ENCODE peak calls at places on chromosome 5, in ten cellular contexts. L, T, V, E, M, R, K, B, N and A are unnamed samples.

GRCh38 chr5:16899171-16899570 is 36.9 kb downstream of the MYO10 start:
- DNase-seq in L (no peak), T (no peak), V (no peak), E (no peak), M (no peak), R (no peak), K (no peak), B (no peak), N (no peak), A (no peak)

GRCh38 chr5:68433921-68434879 is 218.6 kb downstream of the PIK3R1 start:
- DNase-seq in L (peak; percentile 98), T (peak; percentile 58), V (peak; percentile 97), E (peak; percentile 82), M (peak; percentile 44), R (peak; percentile 95), K (peak; percentile 99), B (peak; percentile 60), N (peak; percentile 99), A (peak; percentile 95)

GRCh38 chr5:138668981-138669380 is 84.2 kb upstream of the CTNNA1 start:
- DNase-seq in L (no peak), T (no peak), V (no peak), E (no peak), M (no peak), R (no peak), K (no peak), B (no peak), N (peak; percentile 43), A (no peak)

GRCh38 chr5:3010953-3011763 is 259.7 kb upstream of the IRX2 start:
- DNase-seq in L (no peak), T (no peak), V (no peak), E (no peak), M (no peak), R (no peak), K (no peak), B (peak; percentile 24), N (no peak), A (no peak)

GRCh38 chr5:147190236-147190815 is 44.5 kb upstream of the STK32A start:
- DNase-seq in L (no peak), T (no peak), V (peak; percentile 11), E (no peak), M (no peak), R (no peak), K (peak; percentile 53), B (no peak), N (peak; percentile 3), A (no peak)

GRCh38 chr5:400282-401215 is 42.4 kb upstream of the EXOC3 start:
- DNase-seq in L (peak; percentile 98), T (no peak), V (peak; percentile 18), E (no peak), M (no peak), R (no peak), K (peak; percentile 99), B (peak; percentile 33), N (peak; percentile 99), A (no peak)

GRCh38 chr5:26791433-26791832 is 247.0 kb downstream of the CDH9 start:
- DNase-seq in L (no peak), T (no peak), V (no peak), E (no peak), M (no peak), R (no peak), K (no peak), B (no peak), N (no peak), A (no peak)

GRCh38 chr5:6683241-6683640 is 30.0 kb upstream of the TENT4A start:
- DNase-seq in L (no peak), T (no peak), V (no peak), E (no peak), M (no peak), R (no peak), K (no peak), B (no peak), N (no peak), A (no peak)

GRCh38 chr5:131986161-131986912 is 25.1 kb downstream of the ACSL6 start:
- DNase-seq in L (no peak), T (no peak), V (no peak), E (no peak), M (peak; percentile 19), R (no peak), K (peak; percentile 8), B (no peak), N (no peak), A (no peak)